ENCODE peak calls at places on chromosome 22, in five cellular contexts. X is upper lobe of right lung; S is CD8-positive, alpha-beta T cell; Z is sigmoid colon; I is suprapubic skin. W is an unnamed sample.

GRCh38 chr22:40396882-40397281 is 26.5 kb downstream of the SGSM3 start:
- DNase-seq in S (no peak), Z (no peak), I (no peak), X (no peak), W (no peak)

GRCh38 chr22:40660725-40661124 is 18.6 kb upstream of the MCHR1 start:
- DNase-seq in X (no peak), I (no peak), S (no peak), Z (no peak), W (no peak)

GRCh38 chr22:32951807-32952153 is 106.4 kb downstream of the SYN3 start:
- DNase-seq in Z (no peak), X (no peak), S (no peak), I (no peak), W (no peak)

GRCh38 chr22:42683599-42684283 is 34.5 kb upstream of the CYB5R3 start:
- DNase-seq in Z (peak; percentile 96), S (no peak), X (no peak), I (peak; percentile 90), W (no peak)

GRCh38 chr22:36554101-36554500 is 25.1 kb upstream of the EIF3D start:
- DNase-seq in Z (no peak), X (no peak), I (no peak), S (no peak), W (no peak)

GRCh38 chr22:36961626-36962025 is 48.2 kb downstream of the CSF2RB start:
- DNase-seq in S (no peak), Z (no peak), X (no peak), I (no peak), W (no peak)

GRCh38 chr22:39392341-39392948 is 7.1 kb upstream of the TAB1 start:
- DNase-seq in I (no peak), X (no peak), Z (no peak), S (no peak), W (no peak)

GRCh38 chr22:47301820-47302475 is 539.5 kb downstream of the TBC1D22A start:
- DNase-seq in I (peak; percentile 57), X (no peak), S (no peak), Z (no peak), W (peak; percentile 48)

GRCh38 chr22:32618461-32619140 is 144.0 kb downstream of the FBXO7 start:
- DNase-seq in I (no peak), X (no peak), Z (peak; percentile 90), S (no peak), W (no peak)

GRCh38 chr22:41650229-41650628 is 29.1 kb downstream of the XRCC6 start:
- DNase-seq in I (no peak), S (no peak), Z (no peak), X (no peak), W (no peak)

GRCh38 chr22:32831571-32831970 is 30.1 kb downstream of the TIMP3 start:
- DNase-seq in I (no peak), S (no peak), Z (peak; percentile 51), X (no peak), W (no peak)

GRCh38 chr22:24855794-24856193 is 49.8 kb downstream of the SGSM1 start:
- DNase-seq in X (no peak), I (no peak), Z (no peak), S (no peak), W (no peak)

GRCh38 chr22:24859587-24859986 is 53.6 kb downstream of the SGSM1 start:
- DNase-seq in X (no peak), S (no peak), Z (no peak), I (no peak), W (no peak)

DNA sequence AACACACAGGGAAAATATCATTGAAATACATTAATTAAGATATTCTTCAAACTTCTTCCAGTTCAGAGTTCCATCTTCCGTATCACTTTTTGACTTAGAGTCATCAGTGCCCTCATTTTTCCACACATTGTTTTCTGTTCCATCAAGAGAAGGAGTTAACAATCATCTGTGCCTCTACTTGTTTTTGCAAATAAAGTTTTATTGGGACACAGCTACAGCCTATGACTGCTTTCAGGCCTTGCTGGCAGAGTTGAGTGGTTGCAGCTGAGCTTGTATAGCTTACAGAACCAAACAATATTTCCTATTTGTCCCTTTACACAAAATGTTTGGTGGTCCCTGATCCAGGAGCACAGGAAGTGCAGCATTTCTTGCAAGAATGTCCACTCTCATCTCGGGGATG is 51.6 kb downstream of the SGSM1 start:
- DNase-seq in X (no peak), I (no peak), Z (no peak), S (no peak), W (no peak)
- TF ChIP-seq CTCF in X (no peak), I (no peak), Z (no peak), S (no peak), W (no peak)

GRCh38 chr22:50672041-50672440 is 582 bp upstream of the SHANK3 start:
- DNase-seq in S (no peak), Z (no peak), X (no peak), I (no peak), W (peak; percentile 59)
- TF ChIP-seq CTCF in S (no peak), Z (no peak), X (no peak), I (no peak), W (no peak)

GRCh38 chr22:30127749-30128166 is 47.5 kb downstream of the HORMAD2 start:
- DNase-seq in S (no peak), I (no peak), Z (no peak), X (no peak), W (no peak)
- TF ChIP-seq CTCF in S (no peak), I (no peak), Z (no peak), X (no peak), W (no peak)

GRCh38 chr22:28750471-28750881 is 8.6 kb downstream of the HSCB start:
- DNase-seq in S (no peak), Z (no peak), X (no peak), I (no peak), W (no peak)
- TF ChIP-seq CTCF in S (no peak), Z (no peak), X (no peak), I (no peak), W (no peak)

GRCh38 chr22:35034963-35035362 is 31.0 kb upstream of the ISX start:
- DNase-seq in I (no peak), S (no peak), X (no peak), Z (no peak), W (no peak)

GRCh38 chr22:35039625-35040024 is 26.3 kb upstream of the ISX start:
- DNase-seq in Z (no peak), S (no peak), X (no peak), I (no peak), W (no peak)

GRCh38 chr22:35032571-35032970 is 33.4 kb upstream of the ISX start:
- DNase-seq in S (no peak), Z (no peak), I (no peak), X (no peak), W (no peak)

GRCh38 chr22:35033635-35034296 is 32.2 kb upstream of the ISX start:
- DNase-seq in X (peak; percentile 32), I (peak; percentile 15), Z (no peak), S (no peak), W (no peak)

DNA sequence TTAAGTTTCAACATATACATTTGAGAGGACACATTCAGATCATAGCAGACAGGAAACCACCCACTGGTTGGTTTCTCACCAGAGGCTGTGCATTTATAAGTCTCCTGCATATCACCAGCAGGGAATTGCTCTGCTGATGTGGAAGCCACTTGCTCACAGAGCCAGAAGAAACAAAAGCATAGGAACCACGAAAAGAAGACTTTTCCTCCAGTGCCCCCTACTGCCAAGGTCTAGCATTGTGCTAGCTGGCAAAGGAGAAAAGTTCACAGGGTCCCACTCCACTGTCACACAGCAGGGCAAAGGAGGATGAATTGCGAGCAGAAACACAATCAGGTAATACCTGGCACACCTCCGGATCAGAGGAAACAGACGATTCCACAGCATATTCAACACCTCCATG is 28.9 kb upstream of the ISX start:
- DNase-seq in I (no peak), Z (no peak), X (no peak), S (no peak), W (no peak)
- TF ChIP-seq CTCF in I (no peak), Z (no peak), X (no peak), S (no peak), W (peak; percentile 59)

W was measured in type B pancreatic cell.